ENCODE peak calls at places on chromosomes 1 and 21, in five cellular contexts. A is HEK293T, F is NT2/D1, C is HepG2, M is H1. N is an unnamed sample.

GRCh38 chr1:46134660-46135331 is 2.4 kb upstream of the PIK3R3 start:
- DNase-seq in A (no peak), F (no peak), C (no peak), M (no peak), N (peak)

GRCh38 chr1:61293197-61293596 is 210.8 kb downstream of the NFIA start:
- DNase-seq in A (no peak), F (no peak), C (peak), M (no peak), N (no peak)

GRCh38 chr1:222643603-222643936 is 25.7 kb downstream of the MIA3 start:
- DNase-seq in A (peak), F (peak), C (peak), M (no peak), N (no peak)

GRCh38 chr1:103058393-103058792 is 49.9 kb downstream of the COL11A1 start:
- DNase-seq in A (no peak), F (no peak), C (no peak), M (no peak), N (no peak)

GRCh38 chr21:43922949-43923348 is 57.9 kb downstream of the AGPAT3 start:
- DNase-seq in A (no peak), F (no peak), C (no peak), M (no peak), N (no peak)

GRCh38 chr1:36151845-36152203 is 2.5 kb upstream of the TRAPPC3 start:
- DNase-seq in A (no peak), F (no peak), C (no peak), M (no peak), N (no peak)

GRCh38 chr1:41482001-41482765 is 2.3 kb downstream of the EDN2 start:
- DNase-seq in A (no peak), F (no peak), C (no peak), M (no peak), N (no peak)

GRCh38 chr1:156691216-156691615 is 14.0 kb upstream of the NES start:
- DNase-seq in A (no peak), F (no peak), C (no peak), M (peak), N (no peak)

GRCh38 chr1:170853302-170853701 is 82.0 kb upstream of the MROH9 start:
- DNase-seq in A (no peak), F (no peak), C (no peak), M (no peak), N (peak)

GRCh38 chr1:185073725-185074124 is 28.4 kb downstream of the RNF2 start:
- DNase-seq in A (no peak), F (no peak), C (no peak), M (no peak), N (no peak)

GRCh38 chr1:109914587-109915240 is 4.1 kb downstream of the CSF1 start:
- DNase-seq in A (no peak), F (no peak), C (no peak), M (no peak), N (no peak)

GRCh38 chr21:16842716-16843115 is 670.1 kb upstream of the CXADR start:
- DNase-seq in A (no peak), F (no peak), C (no peak), M (no peak), N (no peak)

GRCh38 chr1:228270032-228270431 is 62.2 kb downstream of the OBSCN start:
- DNase-seq in A (no peak), F (no peak), C (no peak), M (no peak), N (no peak)

GRCh38 chr21:15839026-15839425 is 109.2 kb downstream of the USP25 start:
- DNase-seq in A (no peak), F (no peak), C (no peak), M (no peak), N (no peak)

GRCh38 chr1:113029822-113030221 is 43.2 kb upstream of the LRIG2 start:
- DNase-seq in A (no peak), F (no peak), C (no peak), M (no peak), N (no peak)

GRCh38 chr1:113021430-113022085 is 51.4 kb upstream of the LRIG2 start:
- DNase-seq in A (no peak), F (no peak), C (peak), M (no peak), N (no peak)

GRCh38 chr1:113031060-113031933 is 41.7 kb upstream of the LRIG2 start:
- DNase-seq in A (no peak), F (no peak), C (no peak), M (no peak), N (no peak)

GRCh38 chr1:113027449-113027848 is 45.5 kb upstream of the LRIG2 start:
- DNase-seq in A (no peak), F (peak), C (peak), M (peak), N (no peak)

GRCh38 chr1:113027008-113027407 is 46.0 kb upstream of the LRIG2 start:
- DNase-seq in A (no peak), F (no peak), C (peak), M (no peak), N (no peak)
- TF ChIP-seq SUZ12 in A (no peak), F (no peak), C (no peak), M (no peak), N (no peak)

GRCh38 chr1:4210043-4210442 is 310.0 kb upstream of the C1orf174 start:
- DNase-seq in A (no peak), F (no peak), C (no peak), M (no peak), N (no peak)
- TF ChIP-seq SUZ12 in A (no peak), F (no peak), C (no peak), M (no peak), N (no peak)

DNA sequence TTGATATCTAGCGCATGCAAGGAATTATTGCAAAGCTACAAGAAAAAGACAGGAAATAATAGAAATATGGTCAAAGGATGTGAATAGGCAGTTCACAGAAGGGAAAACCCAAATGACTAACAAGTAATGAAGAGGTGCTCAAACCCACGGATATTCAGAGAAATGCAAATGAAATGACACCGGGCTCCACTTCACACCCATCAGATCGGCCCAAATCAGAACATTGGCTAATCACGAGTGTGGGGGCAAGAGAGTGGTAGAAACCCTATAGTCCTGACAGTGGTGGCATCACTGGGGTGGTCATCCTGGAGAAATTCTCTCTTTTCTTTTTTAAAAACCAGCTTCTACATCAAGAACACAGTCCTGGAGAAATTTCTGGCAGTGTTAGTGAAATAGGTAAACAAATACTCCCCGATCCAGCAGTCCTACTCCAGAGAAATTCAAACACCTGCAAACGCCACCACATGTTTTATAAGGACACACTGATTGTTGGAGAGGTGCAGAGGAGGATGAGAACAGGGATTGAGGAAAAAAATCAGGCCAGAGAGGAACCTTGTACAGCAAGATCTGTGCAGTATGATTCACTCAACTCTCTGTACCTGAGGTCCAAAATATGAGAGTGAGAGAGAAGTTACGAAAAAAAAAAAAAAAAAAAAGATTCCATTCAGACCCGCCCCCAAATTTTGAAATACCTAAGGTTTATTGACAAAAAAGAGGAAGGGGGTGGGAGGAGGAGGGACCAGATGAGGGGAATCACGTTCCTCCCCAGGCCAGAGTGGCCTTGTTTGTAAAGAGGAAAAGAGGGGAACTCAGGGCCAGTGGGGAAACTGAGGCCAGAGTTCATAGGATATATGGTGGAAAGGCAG is 9.2 kb upstream of the TNFRSF1B start:
- DNase-seq in A (no peak), F (no peak), C (peak), M (no peak), N (no peak)
- TF ChIP-seq SUZ12 in A (no peak), F (no peak), C (no peak), M (no peak), N (no peak)

GRCh38 chr1:15757575-15758401 is 807 bp upstream of the FBLIM1 start:
- DNase-seq in A (no peak), F (no peak), C (no peak), M (peak), N (no peak)
- TF ChIP-seq SUZ12 in A (no peak), F (no peak), C (no peak), M (no peak), N (no peak)

GRCh38 chr1:225700164-225700740 is 47.3 kb upstream of the ENAH start:
- DNase-seq in A (no peak), F (no peak), C (peak), M (no peak), N (no peak)

GRCh38 chr1:225697437-225697836 is 44.5 kb upstream of the ENAH start:
- DNase-seq in A (no peak), F (no peak), C (no peak), M (no peak), N (no peak)

GRCh38 chr1:225699336-225699735 is 46.4 kb upstream of the ENAH start:
- DNase-seq in A (no peak), F (no peak), C (peak), M (no peak), N (no peak)

GRCh38 chr1:225695578-225696332 is 42.8 kb upstream of the ENAH start:
- DNase-seq in A (no peak), F (no peak), C (peak), M (no peak), N (no peak)

DNA sequence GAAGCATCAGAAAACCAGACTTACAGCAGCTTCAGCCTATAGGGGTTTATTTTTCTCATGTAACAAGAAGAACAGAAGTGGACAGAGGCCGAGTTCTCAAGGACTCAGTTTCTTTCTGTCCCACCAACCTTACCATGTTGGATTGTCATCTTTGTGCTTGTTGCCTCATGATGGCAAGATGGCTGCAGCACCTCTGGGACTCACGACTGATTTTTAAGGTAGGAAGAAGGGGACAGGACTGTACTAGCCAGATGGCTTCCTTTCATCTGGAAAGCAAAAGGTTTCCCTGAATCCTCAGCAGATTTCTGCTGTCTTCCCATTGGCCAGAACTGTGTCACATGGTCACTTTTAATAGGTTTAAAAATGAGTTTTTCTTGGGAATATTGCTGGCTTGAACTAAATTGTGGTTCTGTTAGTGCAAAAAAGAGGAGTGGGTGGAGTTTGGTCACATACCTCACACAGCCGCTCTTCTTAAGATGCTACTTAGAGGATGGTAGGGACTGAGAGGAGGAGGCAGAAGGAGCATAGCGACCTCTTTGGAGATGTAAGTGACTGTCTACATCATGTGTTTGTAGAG is 48.1 kb upstream of the ENAH start:
- DNase-seq in A (no peak), F (no peak), C (no peak), M (no peak), N (no peak)
- TF ChIP-seq SUZ12 in A (no peak), F (no peak), C (no peak), M (no peak), N (no peak)

GRCh38 chr1:162072770-162073169 is 3.3 kb downstream of the NOS1AP start:
- DNase-seq in A (no peak), F (no peak), C (no peak), M (no peak), N (no peak)

GRCh38 chr1:162074548-162074947 is 5.1 kb downstream of the NOS1AP start:
- DNase-seq in A (no peak), F (no peak), C (peak), M (no peak), N (no peak)

GRCh38 chr1:162070825-162071224 is 1.3 kb downstream of the NOS1AP start:
- DNase-seq in A (no peak), F (no peak), C (no peak), M (peak), N (no peak)

GRCh38 chr1:162069334-162070093 is at the start of gene NOS1AP:
- DNase-seq in A (peak), F (peak), C (peak), M (peak), N (no peak)

DNA sequence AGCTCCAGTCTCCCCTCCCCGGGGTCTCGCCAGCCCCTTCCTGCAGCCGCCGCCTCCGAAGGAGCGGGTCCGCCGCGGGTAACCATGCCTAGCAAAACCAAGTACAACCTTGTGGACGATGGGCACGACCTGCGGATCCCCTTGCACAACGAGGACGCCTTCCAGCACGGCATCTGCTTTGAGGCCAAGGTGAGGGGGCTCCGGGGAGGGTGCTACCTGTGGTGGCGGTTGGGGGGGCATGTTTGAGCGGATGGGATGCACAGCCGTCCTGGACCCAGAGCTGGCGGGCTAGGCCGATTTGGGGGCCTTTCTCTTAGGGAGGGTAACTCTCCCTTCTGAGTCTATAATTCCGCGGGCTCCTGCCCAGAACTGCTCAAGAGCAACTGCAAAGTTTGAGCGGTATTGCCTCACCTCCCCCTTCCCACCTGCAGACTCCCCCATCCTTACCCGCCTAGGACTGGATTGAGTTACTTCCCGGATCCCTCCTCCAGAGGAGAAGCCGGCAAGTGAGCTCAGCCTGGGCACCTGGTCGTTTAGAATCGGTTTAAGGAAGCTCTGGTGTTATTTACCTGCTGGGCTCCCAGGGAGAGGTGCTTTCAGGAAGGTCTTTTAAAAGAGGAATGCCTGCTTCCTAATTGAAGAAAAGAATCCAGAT is 730 bp downstream of the NOS1AP start:
- DNase-seq in A (no peak), F (no peak), C (no peak), M (no peak), N (no peak)
- TF ChIP-seq SUZ12 in A (no peak), F (no peak), C (no peak), M (no peak), N (peak)

DNA sequence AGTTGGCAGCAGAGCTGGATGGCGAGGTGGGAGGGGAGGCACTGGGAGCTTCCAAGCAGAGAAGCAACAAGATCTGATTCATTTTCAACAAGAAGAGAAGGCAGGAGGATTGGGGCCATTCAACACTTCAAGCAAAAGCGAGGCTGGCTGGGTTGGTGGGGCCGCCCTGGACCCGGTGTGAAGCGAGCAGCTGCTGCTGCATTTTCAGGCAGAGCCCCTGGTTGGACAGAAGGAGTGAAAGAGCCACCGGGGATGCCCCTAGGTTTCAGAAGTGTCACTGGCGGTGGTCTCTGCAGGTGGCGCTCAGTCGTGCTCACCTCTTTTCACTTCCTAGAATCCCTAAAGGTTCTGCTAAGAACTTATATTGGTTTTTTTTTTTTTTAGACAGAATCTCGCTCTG is 18.0 kb downstream of the SLC2A7 start:
- DNase-seq in A (no peak), F (no peak), C (no peak), M (no peak), N (no peak)
- TF ChIP-seq SUZ12 in A (no peak), F (no peak), C (no peak), M (no peak), N (no peak)

GRCh38 chr1:152783095-152783494 is 3.0 kb upstream of the LCE1E start:
- DNase-seq in A (no peak), F (no peak), C (no peak), M (no peak), N (no peak)
- TF ChIP-seq SUZ12 in A (no peak), F (no peak), C (no peak), M (no peak), N (no peak)

N was measured in GM12878.